ENCODE peak calls at places on chromosomes 3 and 15, in six cellular contexts. Y is NB4, B is fibroblast of pulmonary artery, X is T-helper 9 cell, Q is mucosa of descending colon, N is substantia nigra. V is an unnamed sample.

GRCh38 chr3:152236741-152237140 is 32.0 kb upstream of the MBNL1 start:
- DNase-seq in X (no peak), Q (no peak), B (no peak), N (no peak), Y (peak; percentile 58), V (no peak)

GRCh38 chr3:124351430-124352142 is 359.7 kb upstream of the ROPN1 start:
- DNase-seq in N (peak; percentile 3), Y (peak; percentile 46), Q (no peak), X (no peak), B (peak; percentile 77), V (no peak)

GRCh38 chr15:47218295-47218694 is 499.0 kb upstream of the SEMA6D start:
- DNase-seq in X (no peak), Q (no peak), Y (no peak), B (no peak), N (no peak), V (no peak)

GRCh38 chr3:153163349-153164008 is 1.5 kb downstream of the RAP2B start:
- DNase-seq in B (peak; percentile 47), Q (no peak), X (no peak), N (no peak), Y (peak; percentile 63), V (no peak)

GRCh38 chr3:194472290-194472920 is 14.4 kb downstream of the ATP13A3 start:
- DNase-seq in Y (peak; percentile 73), N (no peak), Q (no peak), X (no peak), B (peak; percentile 83), V (no peak)

GRCh38 chr15:27844018-27844666 is 255.0 kb downstream of the OCA2 start:
- DNase-seq in X (no peak), N (no peak), Y (no peak), Q (no peak), B (peak; percentile 59), V (no peak)

GRCh38 chr3:175255698-175256097 is 396.6 kb downstream of the NAALADL2 start:
- DNase-seq in B (peak; percentile 70), X (no peak), Q (no peak), Y (peak; percentile 4), N (no peak), V (no peak)

GRCh38 chr3:86921981-86922680 is 68.8 kb downstream of the VGLL3 start:
- DNase-seq in Q (no peak), Y (no peak), X (no peak), N (no peak), B (no peak), V (no peak)